ENCODE peak calls at places on chromosomes 4 and X, in five cellular contexts. J, I, O, S and T are unnamed samples.

GRCh38 chrX:54979432-54979831 is 14.6 kb downstream of the PFKFB1 start:
- DNase-seq in I (no peak), S (no peak), O (no peak), J (no peak), T (no peak)

GRCh38 chr4:103306870-103307345 is 108.8 kb upstream of the CENPE start:
- DNase-seq in J (no peak), O (no peak), I (no peak), S (no peak), T (peak)

GRCh38 chrX:5644786-5645185 is 583.9 kb downstream of the NLGN4X start:
- DNase-seq in J (no peak), O (no peak), S (no peak), I (no peak), T (no peak)

GRCh38 chrX:33109858-33110257 is 101.5 kb downstream of the DMD start:
- DNase-seq in J (no peak), O (no peak), I (no peak), S (no peak), T (no peak)

GRCh38 chrX:50117477-50117876 is 83.3 kb downstream of the AKAP4 start:
- DNase-seq in I (no peak), O (no peak), S (no peak), J (no peak), T (peak)

GRCh38 chr4:21765810-21766407 is 182.7 kb downstream of the KCNIP4 start:
- DNase-seq in S (peak), I (peak), J (peak), O (no peak), T (peak)

GRCh38 chr4:20847124-20847747 is 147.0 kb downstream of the PACRGL start:
- DNase-seq in S (no peak), O (no peak), I (no peak), J (peak), T (peak)

GRCh38 chr4:125547842-125548241 is 233.1 kb downstream of the FAT4 start:
- DNase-seq in O (no peak), J (no peak), S (no peak), I (no peak), T (no peak)

GRCh38 chr4:6720202-6720699 is 4.3 kb downstream of the BLOC1S4 start:
- DNase-seq in O (no peak), I (peak), J (peak), S (peak), T (no peak)